ENCODE peak calls at places on chromosomes 5 and 9, in ten cellular contexts. R is heart right ventricle, X is GM12878, D is HepG2, K is fibroblast of the aortic adventitia, E is kidney, J is brain microvascular endothelial cell, A is thyroid gland, S is colonic mucosa, C is mammary epithelial cell. W is an unnamed sample.

GRCh38 chr5:33888582-33888981 is 3.2 kb downstream of the ADAMTS12 start:
- DNase-seq in J (no peak), E (no peak), S (no peak), X (no peak), C (no peak), A (no peak), R (no peak), D (no peak), K (peak; percentile 83), W (no peak)

GRCh38 chr5:90792725-90793124 is 234.1 kb downstream of the ADGRV1 start:
- DNase-seq in C (no peak), S (no peak), A (no peak), D (no peak), J (peak; percentile 31), X (no peak), R (no peak), K (no peak), E (no peak), W (no peak)

GRCh38 chr9:123933401-123933800 is 3.5 kb upstream of the DENND1A start:
- DNase-seq in J (peak; percentile 63), X (no peak), C (peak; percentile 66), S (no peak), R (no peak), A (no peak), K (peak; percentile 54), D (peak; percentile 64), E (no peak), W (no peak)

GRCh38 chr9:36802171-36802920 is 229.7 kb downstream of the MELK start:
- DNase-seq in A (no peak), J (peak; percentile 70), E (no peak), K (peak; percentile 20), S (no peak), C (no peak), D (no peak), X (no peak), R (no peak), W (no peak)

GRCh38 chr9:93257808-93258331 is 73.9 kb downstream of the WNK2 start:
- DNase-seq in A (no peak), C (peak; percentile 35), J (no peak), K (no peak), S (peak; percentile 12), D (no peak), R (no peak), X (no peak), E (peak; percentile 47), W (no peak)

GRCh38 chr9:123544007-123544827 is 188.2 kb downstream of the CRB2 start:
- DNase-seq in R (no peak), D (peak; percentile 14), S (peak; percentile 32), X (no peak), K (peak; percentile 67), E (no peak), C (no peak), J (peak; percentile 10), A (no peak), W (no peak)

GRCh38 chr5:146051678-146052077 is 53.7 kb downstream of the PLAC8L1 start:
- DNase-seq in K (peak; percentile 55), D (no peak), R (no peak), A (no peak), J (peak; percentile 46), C (no peak), X (no peak), S (no peak), E (no peak), W (no peak)

GRCh38 chr9:77944556-77945261 is 86.9 kb downstream of the GNAQ start:
- DNase-seq in J (no peak), S (peak; percentile 50), A (peak; percentile 8), D (no peak), E (no peak), R (peak; percentile 34), C (no peak), K (peak; percentile 54), X (no peak), W (no peak)

GRCh38 chr5:68292316-68292715 is 76.8 kb downstream of the PIK3R1 start:
- DNase-seq in K (peak; percentile 48), E (no peak), J (peak; percentile 11), R (no peak), S (no peak), X (no peak), D (no peak), A (peak; percentile 71), C (no peak), W (no peak)

GRCh38 chr5:179858241-179858585 is 404 bp downstream of the MRNIP start:
- DNase-seq in D (peak; percentile 17), A (peak; percentile 54), C (peak; percentile 48), E (peak; percentile 79), R (no peak), K (peak; percentile 18), J (no peak), X (peak; percentile 7), S (peak; percentile 49), W (peak; percentile 26)

GRCh38 chr5:112866739-112867138 is 5.7 kb downstream of the SRP19 start:
- DNase-seq in A (no peak), D (no peak), S (no peak), X (no peak), E (no peak), J (no peak), R (no peak), K (no peak), C (no peak), W (no peak)

GRCh38 chr9:16039103-16039987 is 486.5 kb downstream of the CCDC171 start:
- DNase-seq in A (peak; percentile 8), C (no peak), K (peak; percentile 42), J (peak; percentile 55), S (peak; percentile 22), X (no peak), D (peak; percentile 23), R (peak; percentile 35), E (no peak), W (peak; percentile 10)

GRCh38 chr9:98962181-98962560 is 18.5 kb downstream of the COL15A1 start:
- DNase-seq in X (no peak), E (no peak), S (no peak), K (peak; percentile 64), A (no peak), C (no peak), D (no peak), R (no peak), J (no peak), W (no peak)

GRCh38 chr5:88269222-88269771 is 652 bp upstream of the TMEM161B start:
- DNase-seq in S (peak; percentile 17), K (peak; percentile 20), J (no peak), C (peak; percentile 54), A (peak; percentile 6), R (no peak), X (peak; percentile 12), E (no peak), D (peak; percentile 6), W (no peak)

GRCh38 chr9:20557286-20557685 is 65.0 kb downstream of the MLLT3 start:
- DNase-seq in R (no peak), J (no peak), C (no peak), A (no peak), S (no peak), E (no peak), X (no peak), D (no peak), K (no peak), W (no peak)
- H3K4me3 ChIP-seq in R (no peak overlapping the region), J (no peak overlapping the region), C (no peak overlapping the region), A (no peak overlapping the region), S (no peak overlapping the region), E (no peak overlapping the region), X (no peak overlapping the region), D (no peak overlapping the region), K (no peak overlapping the region), W (no peak overlapping the region)

DNA sequence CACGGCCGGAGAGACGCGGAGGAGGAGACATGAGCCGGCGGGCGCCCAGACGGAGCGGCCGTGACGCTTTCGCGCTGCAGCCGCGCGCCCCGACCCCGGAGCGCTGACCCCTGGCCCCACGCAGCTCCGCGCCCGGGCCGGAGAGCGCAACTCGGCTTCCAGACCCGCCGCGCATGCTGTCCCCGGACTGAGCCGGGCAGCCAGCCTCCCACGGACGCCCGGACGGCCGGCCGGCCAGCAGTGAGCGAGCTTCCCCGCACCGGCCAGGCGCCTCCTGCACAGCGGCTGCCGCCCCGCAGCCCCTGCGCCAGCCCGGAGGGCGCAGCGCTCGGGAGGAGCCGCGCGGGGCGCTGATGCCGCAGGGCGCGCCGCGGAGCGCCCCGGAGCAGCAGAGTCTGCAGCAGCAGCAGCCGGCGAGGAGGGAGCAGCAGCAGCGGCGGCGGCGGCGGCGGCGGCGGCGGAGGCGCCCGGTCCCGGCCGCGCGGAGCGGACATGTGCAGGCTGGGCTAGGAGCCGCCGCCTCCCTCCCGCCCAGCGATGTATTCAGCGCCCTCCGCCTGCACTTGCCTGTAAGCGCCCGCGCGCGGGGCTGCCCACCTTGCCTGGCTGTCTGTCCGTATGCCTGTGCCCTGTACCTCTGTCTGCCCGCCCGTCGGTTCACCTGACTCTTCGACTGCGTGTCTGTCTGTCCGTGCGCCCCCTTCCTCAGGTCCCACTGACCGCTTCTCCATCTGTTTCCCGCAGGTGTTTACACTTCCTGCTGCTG is 399 bp downstream of the FGF18 start:
- DNase-seq in J (no peak), R (no peak), C (no peak), E (no peak), A (peak; percentile 40), D (no peak), S (peak; percentile 23), X (no peak), K (no peak), W (no peak)
- TF ChIP-seq CTCF in J (no peak), R (no peak), C (no peak), E (no peak), A (no peak), D (no peak), S (no peak), X (no peak), K (no peak), W (no peak)

GRCh38 chr9:91163773-91164471 is 197.8 kb downstream of the AUH start:
- DNase-seq in E (no peak), J (no peak), S (no peak), X (no peak), A (no peak), C (no peak), R (no peak), K (no peak), D (no peak), W (no peak)
- H3K4me3 ChIP-seq in E (no peak overlapping the region), J (no peak overlapping the region), S (no peak overlapping the region), X (no peak overlapping the region), A (no peak overlapping the region), C (no peak overlapping the region), R (no peak overlapping the region), K (no peak overlapping the region), D (no peak overlapping the region), W (no peak overlapping the region)

GRCh38 chr9:133332381-133332730 is 3.6 kb downstream of the SURF6 start:
- DNase-seq in C (no peak), S (no peak), X (no peak), E (peak; percentile 76), K (no peak), D (no peak), J (no peak), A (no peak), R (no peak), W (no peak)

GRCh38 chr9:133334161-133334560 is 1.8 kb downstream of the SURF6 start:
- DNase-seq in K (no peak), J (no peak), X (no peak), D (no peak), E (peak; percentile 28), C (no peak), A (no peak), S (peak; percentile 88), R (no peak), W (no peak)

GRCh38 chr9:133333011-133333410 is 3.0 kb downstream of the SURF6 start:
- DNase-seq in R (no peak), S (no peak), D (no peak), K (no peak), E (peak; percentile 39), J (no peak), X (no peak), A (no peak), C (no peak), W (no peak)

GRCh38 chr9:133331641-133332380 is 4.2 kb downstream of the SURF6 start:
- DNase-seq in K (no peak), A (no peak), D (no peak), R (no peak), J (no peak), X (no peak), C (no peak), E (peak; percentile 68), S (no peak), W (no peak)

GRCh38 chr9:133333566-133333965 is 2.4 kb downstream of the SURF6 start:
- DNase-seq in S (no peak), K (no peak), C (no peak), A (no peak), E (peak; percentile 63), D (no peak), X (no peak), J (no peak), R (no peak), W (no peak)
- TF ChIP-seq CTCF in S (no peak), K (no peak), C (no peak), A (no peak), E (no peak), D (no peak), X (no peak), J (peak; percentile 18), R (no peak), W (no peak)